ENCODE peak calls at places on chromosomes 5 and 9, in six cellular contexts. X, F, P, L, S and V are unnamed samples. For H3K27me3, the result is how much of the 10 kb centered on the place peaks cover.

GRCh38 chr9:72923077-72923476 is 29.8 kb downstream of the ALDH1A1 start:
- DNase-seq in X (no peak), F (no peak), P (no peak), L (no peak), S (no peak), V (no peak)

GRCh38 chr5:144004146-144004545 is 166.3 kb downstream of the YIPF5 start:
- DNase-seq in X (no peak), F (no peak), P (no peak), L (no peak), S (no peak), V (no peak)

GRCh38 chr5:32810812-32811211 is 99.7 kb downstream of the NPR3 start:
- DNase-seq in X (no peak), F (no peak), P (no peak), L (no peak), S (no peak), V (no peak)

GRCh38 chr9:37760416-37761165 is 7.0 kb downstream of the TRMT10B start:
- DNase-seq in X (no peak), F (no peak), P (no peak), L (no peak), S (no peak), V (no peak)

GRCh38 chr9:88923653-88924284 is 67.5 kb upstream of the S1PR3 start:
- DNase-seq in X (no peak), F (no peak), P (no peak), L (no peak), S (no peak), V (no peak)

GRCh38 chr9:4604678-4605095 is 57.4 kb upstream of the PLPP6 start:
- DNase-seq in X (peak), F (peak), P (peak), L (peak), S (peak), V (peak)

GRCh38 chr9:6224393-6225154 is 9.0 kb downstream of the IL33 start:
- DNase-seq in X (no peak), F (no peak), P (no peak), L (no peak), S (no peak), V (no peak)

GRCh38 chr5:168851902-168852321 is 272.7 kb upstream of the PANK3 start:
- DNase-seq in X (no peak), F (peak), P (no peak), L (no peak), S (no peak), V (no peak)

GRCh38 chr9:13717356-13718057 is 438.0 kb upstream of the MPDZ start:
- DNase-seq in X (no peak), F (no peak), P (no peak), L (no peak), S (no peak), V (no peak)

GRCh38 chr5:61811052-61811451 is 479.0 kb downstream of the ZSWIM6 start:
- DNase-seq in X (no peak), F (no peak), P (no peak), L (no peak), S (no peak), V (no peak)

GRCh38 chr5:69217154-69217731 is 17.4 kb upstream of the CDK7 start:
- DNase-seq in X (no peak), F (no peak), P (no peak), L (no peak), S (no peak), V (no peak)

GRCh38 chr9:9998491-9999287 is 614.1 kb downstream of the PTPRD start:
- DNase-seq in X (no peak), F (no peak), P (peak), L (no peak), S (no peak), V (no peak)
- TF ChIP-seq CTCF in X (no peak), F (peak), P (no peak), L (no peak), S (no peak), V (no peak)

DNA sequence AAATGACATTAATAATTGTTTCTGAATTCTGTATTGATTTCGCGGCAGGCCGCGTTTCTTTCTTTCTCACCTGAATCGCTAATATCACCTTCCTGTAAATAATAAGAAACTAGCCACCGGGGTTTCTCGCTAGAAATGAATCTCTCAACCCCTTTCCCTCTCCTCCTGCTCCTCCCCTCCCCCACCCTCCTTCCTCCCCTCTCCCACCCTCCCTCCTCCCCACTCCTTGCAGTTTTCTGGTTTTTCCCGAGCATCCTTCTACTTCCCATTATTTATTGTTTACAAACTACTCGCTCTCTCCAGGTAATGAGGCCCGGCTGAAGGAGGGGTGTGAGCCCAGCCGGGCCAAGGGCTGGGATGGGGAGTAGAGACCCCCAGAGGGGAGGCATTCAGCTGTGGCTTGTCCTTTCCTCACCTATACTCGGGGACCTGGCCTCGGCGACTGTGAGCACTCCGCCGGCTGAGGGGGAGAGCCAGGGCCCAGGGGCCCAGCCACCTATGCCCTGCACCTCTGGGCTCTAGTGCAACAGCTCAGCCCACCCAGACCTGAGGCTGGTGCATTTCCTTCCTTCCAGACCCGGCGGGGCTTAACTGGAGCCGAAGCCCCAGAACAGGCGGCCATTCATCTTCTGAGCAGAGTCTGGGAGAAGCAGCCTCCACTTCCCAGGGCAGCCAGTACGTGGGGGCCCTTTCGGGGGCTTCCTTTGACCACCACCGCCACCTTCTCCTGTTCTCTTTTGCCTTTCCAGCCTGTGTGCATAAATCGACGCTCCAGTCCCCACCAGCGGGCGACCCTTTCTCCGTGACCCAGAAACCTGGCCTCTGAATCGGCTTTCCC is 2.1 kb upstream of the IRX4 start:
- DNase-seq in X (no peak), F (no peak), P (no peak), L (no peak), S (no peak), V (no peak)
- H3K27me3 ChIP-seq in X (under half), F (half or more), P (half or more), L (under half), S (under half), V (half or more)

GRCh38 chr5:172845190-172845975 is 11.3 kb downstream of the ERGIC1 start:
- DNase-seq in X (no peak), F (no peak), P (no peak), L (no peak), S (no peak), V (no peak)
- TF ChIP-seq CTCF in X (no peak), F (no peak), P (no peak), L (no peak), S (no peak), V (no peak)

GRCh38 chr9:138057726-138058125 is 180.1 kb downstream of the CACNA1B start:
- DNase-seq in X (no peak), F (no peak), P (no peak), L (no peak), S (no peak), V (no peak)
- H3K27me3 ChIP-seq in X (under half), F (under half), P (under half), L (under half), S (under half), V (under half)

GRCh38 chr9:131668439-131669233 is 71.2 kb downstream of the RAPGEF1 start:
- DNase-seq in X (no peak), F (no peak), P (no peak), L (no peak), S (no peak), V (no peak)
- TF ChIP-seq CTCF in X (no peak), F (no peak), P (no peak), L (no peak), S (no peak), V (no peak)

DNA sequence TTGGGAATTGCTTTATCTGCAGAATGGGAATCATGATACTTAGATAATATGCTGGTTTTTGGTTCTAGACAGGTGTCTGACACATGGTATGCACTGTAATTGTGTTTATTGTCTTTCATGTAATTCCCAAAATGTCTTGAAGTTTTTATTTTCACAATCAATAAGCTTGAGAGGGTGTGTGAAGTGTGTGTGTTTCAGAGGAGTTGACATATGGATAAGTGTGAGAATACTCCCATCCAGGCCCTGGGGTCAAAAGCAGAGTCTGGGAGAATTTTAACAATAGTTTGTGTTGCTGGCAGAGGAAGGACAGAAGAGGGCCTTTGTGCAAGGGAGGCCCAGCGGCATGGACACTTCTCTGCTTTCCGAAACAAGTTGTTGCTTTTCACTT is 8.4 kb downstream of the PRDM6 start:
- DNase-seq in X (no peak), F (no peak), P (no peak), L (no peak), S (no peak), V (no peak)
- H3K27me3 ChIP-seq in X (under half), F (half or more), P (half or more), L (under half), S (under half), V (under half)

DNA sequence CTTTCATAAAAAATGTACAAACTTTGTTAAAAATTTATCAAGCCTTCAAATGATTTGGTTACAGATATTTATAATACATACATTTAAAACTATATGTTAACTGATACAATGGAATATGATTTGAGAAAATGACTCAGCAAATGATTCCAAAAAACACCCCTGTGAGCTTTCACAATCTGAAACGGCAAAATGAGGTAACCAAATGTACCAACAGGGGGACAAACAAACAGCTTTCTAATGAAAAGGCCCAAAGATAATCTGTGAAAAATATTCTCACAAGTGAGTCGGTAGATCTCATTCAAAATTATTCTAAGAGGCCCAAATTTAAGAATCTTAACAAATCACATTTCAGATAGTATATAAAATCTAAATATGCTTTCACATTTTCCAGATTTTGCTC is 63.6 kb downstream of the RNF38 start:
- DNase-seq in X (no peak), F (no peak), P (no peak), L (no peak), S (no peak), V (no peak)
- TF ChIP-seq CTCF in X (no peak), F (no peak), P (no peak), L (no peak), S (no peak), V (no peak)

GRCh38 chr9:130660683-130661460 is 3.5 kb upstream of the PRDM12 start:
- DNase-seq in X (no peak), F (no peak), P (no peak), L (no peak), S (no peak), V (no peak)

GRCh38 chr9:130658893-130659698 is 5.3 kb upstream of the PRDM12 start:
- DNase-seq in X (no peak), F (no peak), P (no peak), L (no peak), S (no peak), V (no peak)

GRCh38 chr9:130660326-130660682 is 4.1 kb upstream of the PRDM12 start:
- DNase-seq in X (no peak), F (no peak), P (no peak), L (no peak), S (no peak), V (no peak)

GRCh38 chr9:130661461-130662098 is 2.8 kb upstream of the PRDM12 start:
- DNase-seq in X (no peak), F (no peak), P (no peak), L (no peak), S (no peak), V (no peak)

GRCh38 chr9:130659699-130660248 is 4.6 kb upstream of the PRDM12 start:
- DNase-seq in X (no peak), F (no peak), P (no peak), L (no peak), S (no peak), V (no peak)
- H3K27me3 ChIP-seq in X (under half), F (half or more), P (half or more), L (under half), S (under half), V (under half)

GRCh38 chr9:84393266-84393905 is 52.8 kb upstream of the SLC28A3 start:
- DNase-seq in X (no peak), F (no peak), P (no peak), L (no peak), S (no peak), V (no peak)
- TF ChIP-seq CTCF in X (no peak), F (no peak), P (no peak), L (no peak), S (peak), V (no peak)

GRCh38 chr5:14129123-14129522 is 14.0 kb upstream of the TRIO start:
- DNase-seq in X (no peak), F (no peak), P (no peak), L (no peak), S (no peak), V (no peak)
- H3K27me3 ChIP-seq in X (under half), F (under half), P (under half), L (under half), S (under half), V (under half)